ENCODE peak calls at places on chromosomes 12 and 14, in nine cellular contexts. One of them, this sample, is unnamed.

GRCh38 chr12:9636807-9637206 is 29.1 kb upstream of the KLRB1 start:
- DNase-seq in iPS-NIHi11: no peak
- DNase-seq in mucosa of descending colon: no peak
- DNase-seq in RWPE1: no peak
- DNase-seq in NCI-H1694: no peak
- DNase-seq in T-helper 2 cell treated with Interferon-gamma antibody and Interleukin-4, amounts not matched to agents 5 μg/mL and 100 μg/mL, for 36 hours: no peak
- DNase-seq in CD14-positive monocyte: no peak
- DNase-seq in stimulated activated CD8-positive, alpha-beta memory T cell treated with anti-CD3 and anti-CD28 coated beads, Interleukin-4, amount 100 ng/mL, for 1 hour: no peak
- DNase-seq in hypothalamus: no peak
- DNase-seq in this sample: no peak

GRCh38 chr12:132169376-132169775 is 25.1 kb downstream of the NOC4L start:
- DNase-seq in NCI-H1694: no peak
- DNase-seq in RWPE1: no peak
- DNase-seq in iPS-NIHi11: no peak
- DNase-seq in T-helper 2 cell treated with Interferon-gamma antibody and Interleukin-4, amounts not matched to agents 5 μg/mL and 100 μg/mL, for 36 hours: no peak
- DNase-seq in stimulated activated CD8-positive, alpha-beta memory T cell treated with anti-CD3 and anti-CD28 coated beads, Interleukin-4, amount 100 ng/mL, for 1 hour: no peak
- DNase-seq in CD14-positive monocyte: no peak
- DNase-seq in hypothalamus: no peak
- DNase-seq in mucosa of descending colon: peak; percentile 48
- DNase-seq in this sample: no peak

GRCh38 chr12:93019240-93019910 is 90.3 kb upstream of the EEA1 start:
- DNase-seq in stimulated activated CD8-positive, alpha-beta memory T cell treated with anti-CD3 and anti-CD28 coated beads, Interleukin-4, amount 100 ng/mL, for 1 hour: no peak
- DNase-seq in RWPE1: no peak
- DNase-seq in hypothalamus: no peak
- DNase-seq in CD14-positive monocyte: no peak
- DNase-seq in iPS-NIHi11: no peak
- DNase-seq in T-helper 2 cell treated with Interferon-gamma antibody and Interleukin-4, amounts not matched to agents 5 μg/mL and 100 μg/mL, for 36 hours: no peak
- DNase-seq in NCI-H1694: no peak
- DNase-seq in mucosa of descending colon: no peak
- DNase-seq in this sample: no peak

GRCh38 chr12:94795520-94795919 is 145.2 kb upstream of the TMCC3 start:
- DNase-seq in RWPE1: peak; percentile 58
- DNase-seq in mucosa of descending colon: no peak
- DNase-seq in CD14-positive monocyte: no peak
- DNase-seq in iPS-NIHi11: peak; percentile 36
- DNase-seq in NCI-H1694: peak; percentile 4
- DNase-seq in stimulated activated CD8-positive, alpha-beta memory T cell treated with anti-CD3 and anti-CD28 coated beads, Interleukin-4, amount 100 ng/mL, for 1 hour: no peak
- DNase-seq in T-helper 2 cell treated with Interferon-gamma antibody and Interleukin-4, amounts not matched to agents 5 μg/mL and 100 μg/mL, for 36 hours: no peak
- DNase-seq in hypothalamus: no peak
- DNase-seq in this sample: no peak

GRCh38 chr14:81330619-81331122 is 69.5 kb downstream of the STON2 start:
- DNase-seq in iPS-NIHi11: no peak
- DNase-seq in hypothalamus: no peak
- DNase-seq in CD14-positive monocyte: no peak
- DNase-seq in mucosa of descending colon: no peak
- DNase-seq in RWPE1: peak; percentile 84
- DNase-seq in stimulated activated CD8-positive, alpha-beta memory T cell treated with anti-CD3 and anti-CD28 coated beads, Interleukin-4, amount 100 ng/mL, for 1 hour: no peak
- DNase-seq in NCI-H1694: no peak
- DNase-seq in T-helper 2 cell treated with Interferon-gamma antibody and Interleukin-4, amounts not matched to agents 5 μg/mL and 100 μg/mL, for 36 hours: no peak
- DNase-seq in this sample: no peak

GRCh38 chr14:53295985-53296582 is 143.0 kb upstream of the DDHD1 start:
- DNase-seq in iPS-NIHi11: peak; percentile 45
- DNase-seq in T-helper 2 cell treated with Interferon-gamma antibody and Interleukin-4, amounts not matched to agents 5 μg/mL and 100 μg/mL, for 36 hours: no peak
- DNase-seq in CD14-positive monocyte: no peak
- DNase-seq in mucosa of descending colon: no peak
- DNase-seq in NCI-H1694: peak; percentile 47
- DNase-seq in hypothalamus: no peak
- DNase-seq in stimulated activated CD8-positive, alpha-beta memory T cell treated with anti-CD3 and anti-CD28 coated beads, Interleukin-4, amount 100 ng/mL, for 1 hour: no peak
- DNase-seq in RWPE1: peak; percentile 25
- DNase-seq in this sample: no peak

GRCh38 chr14:93301821-93302447 is 30.9 kb downstream of the BTBD7 start:
- DNase-seq in RWPE1: no peak
- DNase-seq in iPS-NIHi11: peak; percentile 32
- DNase-seq in T-helper 2 cell treated with Interferon-gamma antibody and Interleukin-4, amounts not matched to agents 5 μg/mL and 100 μg/mL, for 36 hours: no peak
- DNase-seq in stimulated activated CD8-positive, alpha-beta memory T cell treated with anti-CD3 and anti-CD28 coated beads, Interleukin-4, amount 100 ng/mL, for 1 hour: no peak
- DNase-seq in NCI-H1694: no peak
- DNase-seq in mucosa of descending colon: no peak
- DNase-seq in CD14-positive monocyte: no peak
- DNase-seq in hypothalamus: no peak
- DNase-seq in this sample: no peak

GRCh38 chr12:80792861-80793260 is 76.1 kb downstream of the MYF5 start:
- DNase-seq in stimulated activated CD8-positive, alpha-beta memory T cell treated with anti-CD3 and anti-CD28 coated beads, Interleukin-4, amount 100 ng/mL, for 1 hour: no peak
- DNase-seq in hypothalamus: no peak
- DNase-seq in NCI-H1694: no peak
- DNase-seq in iPS-NIHi11: no peak
- DNase-seq in T-helper 2 cell treated with Interferon-gamma antibody and Interleukin-4, amounts not matched to agents 5 μg/mL and 100 μg/mL, for 36 hours: no peak
- DNase-seq in CD14-positive monocyte: no peak
- DNase-seq in RWPE1: no peak
- DNase-seq in mucosa of descending colon: no peak
- DNase-seq in this sample: no peak

This sample was measured in GOT3.